ENCODE peak calls at places on chromosomes 7 and 10, in six cellular contexts. One of them, this sample, is unnamed.
A peak's percentile ranks its signal among the peaks of the same experiment; 100 is the strongest.

GRCh38 chr10:97075421-97075820 is 110.3 kb downstream of the SLIT1 start:
- DNase-seq in PC-9: no peak
- DNase-seq in GM23338: no peak
- DNase-seq in hepatocyte: no peak
- DNase-seq in fibroblast of lung: no peak
- DNase-seq in HCT116: no peak
- DNase-seq in this sample: no peak

GRCh38 chr10:86759073-86759672 is 2.8 kb downstream of the BMPR1A start:
- DNase-seq in PC-9: no peak
- DNase-seq in GM23338: no peak
- DNase-seq in hepatocyte: no peak
- DNase-seq in fibroblast of lung: peak; percentile 30
- DNase-seq in HCT116: no peak
- DNase-seq in this sample: peak; percentile 37

GRCh38 chr7:30929686-30930085 is 18.0 kb downstream of the AQP1 start:
- DNase-seq in PC-9: no peak
- DNase-seq in GM23338: no peak
- DNase-seq in hepatocyte: no peak
- DNase-seq in fibroblast of lung: no peak
- DNase-seq in HCT116: no peak
- DNase-seq in this sample: no peak

GRCh38 chr10:2897619-2898508 is 169.5 kb upstream of the PFKP start:
- DNase-seq in PC-9: no peak
- DNase-seq in GM23338: no peak
- DNase-seq in hepatocyte: no peak
- DNase-seq in fibroblast of lung: no peak
- DNase-seq in HCT116: no peak
- DNase-seq in this sample: peak; percentile 14

GRCh38 chr7:28768577-28769147 is 189.5 kb downstream of the TRIL start:
- DNase-seq in PC-9: no peak
- DNase-seq in GM23338: no peak
- DNase-seq in hepatocyte: no peak
- DNase-seq in fibroblast of lung: peak; percentile 50
- DNase-seq in HCT116: no peak
- DNase-seq in this sample: peak; percentile 73

GRCh38 chr7:33981686-33982424 is 76.5 kb downstream of the BMPER start:
- DNase-seq in PC-9: no peak
- DNase-seq in GM23338: no peak
- DNase-seq in hepatocyte: no peak
- DNase-seq in fibroblast of lung: peak; percentile 36
- DNase-seq in HCT116: no peak
- DNase-seq in this sample: no peak

GRCh38 chr7:6536899-6537298 is 14.4 kb downstream of the GRID2IP start:
- DNase-seq in PC-9: no peak
- DNase-seq in GM23338: peak; percentile 94
- DNase-seq in hepatocyte: peak; percentile 36
- DNase-seq in fibroblast of lung: no peak
- DNase-seq in HCT116: no peak
- DNase-seq in this sample: no peak

GRCh38 chr7:27560706-27561235 is 101.9 kb downstream of the HIBADH start:
- DNase-seq in PC-9: no peak
- DNase-seq in GM23338: no peak
- DNase-seq in hepatocyte: no peak
- DNase-seq in fibroblast of lung: peak; percentile 75
- DNase-seq in HCT116: no peak
- DNase-seq in this sample: no peak

GRCh38 chr10:97640868-97641811 is 669 bp downstream of the PI4K2A start:
- DNase-seq in PC-9: no peak
- DNase-seq in GM23338: peak; percentile 69
- DNase-seq in hepatocyte: peak; percentile 44
- DNase-seq in fibroblast of lung: peak; percentile 75
- DNase-seq in HCT116: no peak
- DNase-seq in this sample: peak; percentile 47

GRCh38 chr10:10213237-10213636 is 804.4 kb upstream of the CELF2 start:
- DNase-seq in PC-9: no peak
- DNase-seq in GM23338: no peak
- DNase-seq in hepatocyte: no peak
- DNase-seq in fibroblast of lung: no peak
- DNase-seq in HCT116: no peak
- DNase-seq in this sample: no peak

GRCh38 chr7:55440040-55440690 is 75.0 kb downstream of the LANCL2 start:
- DNase-seq in PC-9: no peak
- DNase-seq in GM23338: no peak
- DNase-seq in hepatocyte: no peak
- DNase-seq in fibroblast of lung: no peak
- DNase-seq in HCT116: no peak
- DNase-seq in this sample: no peak

GRCh38 chr10:129467346-129468119 is 492 bp downstream of the MGMT start:
- DNase-seq in PC-9: no peak
- DNase-seq in GM23338: peak; percentile 6
- DNase-seq in hepatocyte: peak; percentile 66
- DNase-seq in fibroblast of lung: peak; percentile 27
- DNase-seq in HCT116: no peak
- DNase-seq in this sample: peak; percentile 22

GRCh38 chr7:132307465-132307864 is 268.8 kb downstream of the PLXNA4 start:
- DNase-seq in PC-9: no peak
- DNase-seq in GM23338: peak; percentile 48
- DNase-seq in hepatocyte: no peak
- DNase-seq in fibroblast of lung: no peak
- DNase-seq in HCT116: no peak
- DNase-seq in this sample: no peak

GRCh38 chr7:115122388-115122787 is 200.5 kb downstream of the MDFIC start:
- DNase-seq in PC-9: no peak
- DNase-seq in GM23338: no peak
- DNase-seq in hepatocyte: no peak
- DNase-seq in fibroblast of lung: no peak
- DNase-seq in HCT116: no peak
- DNase-seq in this sample: peak; percentile 85

GRCh38 chr10:69211104-69211503 is 9.0 kb upstream of the HKDC1 start:
- DNase-seq in PC-9: no peak
- DNase-seq in GM23338: no peak
- DNase-seq in hepatocyte: no peak
- DNase-seq in fibroblast of lung: no peak
- DNase-seq in HCT116: no peak
- DNase-seq in this sample: no peak

GRCh38 chr7:43727494-43727893 is 1.8 kb downstream of the COA1 start:
- DNase-seq in PC-9: no peak
- DNase-seq in GM23338: no peak
- DNase-seq in hepatocyte: no peak
- DNase-seq in fibroblast of lung: no peak
- DNase-seq in HCT116: no peak
- DNase-seq in this sample: no peak

GRCh38 chr7:48035301-48035966 is at the start of gene C7orf57:
- DNase-seq in PC-9: peak; percentile 71
- DNase-seq in GM23338: peak; percentile 95
- DNase-seq in hepatocyte: peak; percentile 94
- DNase-seq in fibroblast of lung: peak; percentile 78
- DNase-seq in HCT116: peak; percentile 26
- DNase-seq in this sample: peak; percentile 81

GRCh38 chr7:142012825-142013506 is 17.3 kb downstream of the MGAM start:
- DNase-seq in PC-9: no peak
- DNase-seq in GM23338: peak; percentile 57
- DNase-seq in hepatocyte: peak; percentile 20
- DNase-seq in fibroblast of lung: no peak
- DNase-seq in HCT116: no peak
- DNase-seq in this sample: peak; percentile 1

GRCh38 chr7:74343281-74344127 is 54.3 kb downstream of the CLIP2 start:
- DNase-seq in PC-9: peak; percentile 77
- DNase-seq in GM23338: no peak
- DNase-seq in hepatocyte: no peak
- DNase-seq in fibroblast of lung: peak; percentile 64
- DNase-seq in HCT116: peak; percentile 38
- DNase-seq in this sample: no peak

GRCh38 chr10:99926925-99927718 is 82.6 kb downstream of the DNMBP start:
- DNase-seq in PC-9: peak; percentile 65
- DNase-seq in GM23338: no peak
- DNase-seq in hepatocyte: peak; percentile 47
- DNase-seq in fibroblast of lung: peak; percentile 52
- DNase-seq in HCT116: no peak
- DNase-seq in this sample: peak; percentile 75

GRCh38 chr10:126661841-126662520 is 8.5 kb downstream of the C10orf90 start:
- DNase-seq in PC-9: no peak
- DNase-seq in GM23338: no peak
- DNase-seq in hepatocyte: peak; percentile 7
- DNase-seq in fibroblast of lung: peak; percentile 16
- DNase-seq in HCT116: no peak
- DNase-seq in this sample: no peak

GRCh38 chr10:58299580-58299979 is 30.6 kb downstream of the CISD1 start:
- DNase-seq in PC-9: peak; percentile 48
- DNase-seq in GM23338: peak; percentile 85
- DNase-seq in hepatocyte: peak; percentile 79
- DNase-seq in fibroblast of lung: peak; percentile 69
- DNase-seq in HCT116: peak; percentile 38
- DNase-seq in this sample: peak; percentile 73

GRCh38 chr10:31062856-31063255 is 31.2 kb upstream of the ZNF438 start:
- DNase-seq in PC-9: no peak
- DNase-seq in GM23338: no peak
- DNase-seq in hepatocyte: no peak
- DNase-seq in fibroblast of lung: peak; percentile 35
- DNase-seq in HCT116: no peak
- DNase-seq in this sample: no peak

GRCh38 chr7:92834661-92835139 is 1.7 kb downstream of the CDK6 start:
- DNase-seq in PC-9: no peak
- DNase-seq in GM23338: peak; percentile 75
- DNase-seq in hepatocyte: peak; percentile 44
- DNase-seq in fibroblast of lung: no peak
- DNase-seq in HCT116: no peak
- DNase-seq in this sample: no peak

GRCh38 chr7:150357277-150357676 is 11.3 kb upstream of the REPIN1 start:
- DNase-seq in PC-9: no peak
- DNase-seq in GM23338: no peak
- DNase-seq in hepatocyte: no peak
- DNase-seq in fibroblast of lung: no peak
- DNase-seq in HCT116: no peak
- DNase-seq in this sample: peak; percentile 88

GRCh38 chr10:72316748-72317435 is 37.8 kb downstream of the DNAJB12 start:
- DNase-seq in PC-9: no peak
- DNase-seq in GM23338: no peak
- DNase-seq in hepatocyte: peak; percentile 44
- DNase-seq in fibroblast of lung: no peak
- DNase-seq in HCT116: no peak
- DNase-seq in this sample: peak; percentile 50

GRCh38 chr10:62900829-62901571 is 84.8 kb upstream of the EGR2 start:
- DNase-seq in PC-9: no peak
- DNase-seq in GM23338: no peak
- DNase-seq in hepatocyte: no peak
- DNase-seq in fibroblast of lung: no peak
- DNase-seq in HCT116: no peak
- DNase-seq in this sample: no peak

GRCh38 chr7:44486693-44487092 is 3.8 kb downstream of the NUDCD3 start:
- DNase-seq in PC-9: peak; percentile 50
- DNase-seq in GM23338: no peak
- DNase-seq in hepatocyte: peak; percentile 51
- DNase-seq in fibroblast of lung: peak; percentile 53
- DNase-seq in HCT116: no peak
- DNase-seq in this sample: no peak

GRCh38 chr10:74153123-74153522 is 2.1 kb downstream of the ADK start:
- DNase-seq in PC-9: peak; percentile 44
- DNase-seq in GM23338: peak; percentile 68
- DNase-seq in hepatocyte: no peak
- DNase-seq in fibroblast of lung: peak; percentile 69
- DNase-seq in HCT116: peak; percentile 34
- DNase-seq in this sample: peak; percentile 45

GRCh38 chr7:70728873-70729552 is 402.9 kb upstream of the GALNT17 start:
- DNase-seq in PC-9: no peak
- DNase-seq in GM23338: peak; percentile 94
- DNase-seq in hepatocyte: peak; percentile 22
- DNase-seq in fibroblast of lung: no peak
- DNase-seq in HCT116: no peak
- DNase-seq in this sample: peak; percentile 89

DNA sequence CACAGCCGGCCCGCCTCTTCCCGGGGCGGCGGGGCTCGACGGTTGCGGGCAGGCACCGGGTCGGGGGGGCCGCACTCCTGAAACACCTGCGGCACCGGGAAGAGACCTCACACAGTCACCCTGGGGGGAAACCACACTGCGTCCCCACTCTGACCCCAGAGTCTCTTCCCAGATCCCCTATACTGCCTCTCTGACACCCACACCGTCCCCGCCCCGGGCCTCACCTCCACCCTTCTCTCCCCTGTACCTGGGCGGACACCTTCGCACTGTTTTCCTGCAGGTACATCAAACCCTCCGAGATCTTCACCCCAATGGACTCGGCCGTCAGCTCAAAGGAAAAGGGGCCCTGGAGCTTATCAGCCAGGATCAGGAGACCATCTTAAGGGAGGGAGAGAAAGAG is 3.4 kb upstream of the GAL3ST4 start:
- DNase-seq in PC-9: no peak
- DNase-seq in GM23338: peak; percentile 73
- DNase-seq in hepatocyte: no peak
- DNase-seq in fibroblast of lung: no peak
- DNase-seq in HCT116: no peak
- DNase-seq in this sample: no peak
- TF ChIP-seq EZH2 in PC-9: no peak
- TF ChIP-seq EZH2 in GM23338: no peak
- TF ChIP-seq EZH2 in hepatocyte: no peak
- TF ChIP-seq EZH2 in fibroblast of lung: no peak
- TF ChIP-seq EZH2 in HCT116: no peak
- TF ChIP-seq EZH2 in this sample: no peak

DNA sequence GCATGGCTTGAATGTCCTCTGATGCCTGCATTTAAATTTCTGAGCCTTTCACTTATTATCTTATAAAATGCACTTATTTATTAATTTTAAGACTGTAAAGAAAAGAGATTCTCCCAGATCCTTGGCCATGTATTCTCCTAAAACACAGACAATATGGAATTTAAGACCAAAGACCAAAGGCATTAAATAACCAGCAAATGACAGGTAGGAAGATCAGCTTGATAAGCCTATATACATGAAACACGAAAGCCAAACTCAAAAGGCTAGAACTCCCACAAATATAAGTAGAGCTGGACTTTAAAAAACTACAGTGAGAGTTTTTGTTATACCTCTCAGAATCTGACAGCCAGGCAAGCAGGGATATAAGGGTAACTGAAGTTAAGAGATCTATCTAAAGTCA is 5.1 kb downstream of the ANXA11 start:
- DNase-seq in PC-9: no peak
- DNase-seq in GM23338: no peak
- DNase-seq in hepatocyte: no peak
- DNase-seq in fibroblast of lung: no peak
- DNase-seq in HCT116: no peak
- DNase-seq in this sample: no peak
- H3K4me1 ChIP-seq in PC-9: peaks cover 87% of the 10 kb centered on the region
- H3K4me1 ChIP-seq in GM23338: peaks cover 25% of the 10 kb centered on the region
- H3K4me1 ChIP-seq in hepatocyte: peaks cover 59% of the 10 kb centered on the region
- H3K4me1 ChIP-seq in fibroblast of lung: peaks cover 27% of the 10 kb centered on the region
- H3K4me1 ChIP-seq in HCT116: peaks cover 74% of the 10 kb centered on the region
- H3K4me1 ChIP-seq in this sample: peaks cover 15% of the 10 kb centered on the region

GRCh38 chr10:6347391-6347951 is 144.7 kb downstream of the PFKFB3 start:
- DNase-seq in PC-9: no peak
- DNase-seq in GM23338: no peak
- DNase-seq in hepatocyte: no peak
- DNase-seq in fibroblast of lung: no peak
- DNase-seq in HCT116: no peak
- DNase-seq in this sample: peak; percentile 20
- TF ChIP-seq CTCF in PC-9: no peak
- TF ChIP-seq CTCF in GM23338: no peak
- TF ChIP-seq CTCF in hepatocyte: no peak
- TF ChIP-seq CTCF in fibroblast of lung: no peak
- TF ChIP-seq CTCF in HCT116: no peak
- TF ChIP-seq CTCF in this sample: no peak

GRCh38 chr10:105197960-105198359 is 556.9 kb downstream of the SORCS3 start:
- DNase-seq in PC-9: no peak
- DNase-seq in GM23338: no peak
- DNase-seq in hepatocyte: no peak
- DNase-seq in fibroblast of lung: no peak
- DNase-seq in HCT116: no peak
- DNase-seq in this sample: no peak
- TF ChIP-seq EZH2 in PC-9: no peak
- TF ChIP-seq EZH2 in GM23338: no peak
- TF ChIP-seq EZH2 in hepatocyte: no peak
- TF ChIP-seq EZH2 in fibroblast of lung: no peak
- TF ChIP-seq EZH2 in HCT116: no peak
- TF ChIP-seq EZH2 in this sample: no peak